ENCODE peak calls at places on chromosomes 2 and 18, in six cellular contexts. One of them, this sample, is unnamed. For H3K4me1, the result is how much of the 10 kb centered on the place peaks cover.

GRCh38 chr2:61089797-61090196 is 24.1 kb downstream of the SANBR start:
- DNase-seq in A549: no peak
- DNase-seq in CD4-positive, alpha-beta memory T cell: no peak
- DNase-seq in cardiac muscle cell: no peak
- DNase-seq in K562: no peak
- DNase-seq in uterus: no peak
- DNase-seq in this sample: no peak

GRCh38 chr2:14761118-14761517 is 128.6 kb downstream of the LRATD1 start:
- DNase-seq in A549: no peak
- DNase-seq in CD4-positive, alpha-beta memory T cell: no peak
- DNase-seq in cardiac muscle cell: no peak
- DNase-seq in K562: no peak
- DNase-seq in uterus: no peak
- DNase-seq in this sample: no peak

GRCh38 chr2:118062048-118062447 is 26.2 kb upstream of the INSIG2 start:
- DNase-seq in A549: no peak
- DNase-seq in CD4-positive, alpha-beta memory T cell: no peak
- DNase-seq in cardiac muscle cell: peak
- DNase-seq in K562: no peak
- DNase-seq in uterus: no peak
- DNase-seq in this sample: no peak

GRCh38 chr2:176001281-176001902 is 675 bp downstream of the LNPK start:
- DNase-seq in A549: peak
- DNase-seq in CD4-positive, alpha-beta memory T cell: no peak
- DNase-seq in cardiac muscle cell: peak
- DNase-seq in K562: peak
- DNase-seq in uterus: peak
- DNase-seq in this sample: peak

GRCh38 chr2:113175101-113175628 is 1.4 kb downstream of the PSD4 start:
- DNase-seq in A549: no peak
- DNase-seq in CD4-positive, alpha-beta memory T cell: peak
- DNase-seq in cardiac muscle cell: no peak
- DNase-seq in K562: no peak
- DNase-seq in uterus: no peak
- DNase-seq in this sample: peak

GRCh38 chr2:11397513-11397912 is 53.1 kb upstream of the ROCK2 start:
- DNase-seq in A549: no peak
- DNase-seq in CD4-positive, alpha-beta memory T cell: no peak
- DNase-seq in cardiac muscle cell: no peak
- DNase-seq in K562: no peak
- DNase-seq in uterus: no peak
- DNase-seq in this sample: no peak

GRCh38 chr2:234098675-234099195 is 48.2 kb downstream of the SPP2 start:
- DNase-seq in A549: no peak
- DNase-seq in CD4-positive, alpha-beta memory T cell: no peak
- DNase-seq in cardiac muscle cell: no peak
- DNase-seq in K562: no peak
- DNase-seq in uterus: no peak
- DNase-seq in this sample: no peak

GRCh38 chr2:40106061-40106460 is 327.0 kb upstream of the THUMPD2 start:
- DNase-seq in A549: no peak
- DNase-seq in CD4-positive, alpha-beta memory T cell: no peak
- DNase-seq in cardiac muscle cell: no peak
- DNase-seq in K562: no peak
- DNase-seq in uterus: no peak
- DNase-seq in this sample: no peak

GRCh38 chr18:35026407-35027061 is 14.7 kb upstream of the MAPRE2 start:
- DNase-seq in A549: no peak
- DNase-seq in CD4-positive, alpha-beta memory T cell: peak
- DNase-seq in cardiac muscle cell: no peak
- DNase-seq in K562: peak
- DNase-seq in uterus: no peak
- DNase-seq in this sample: peak

GRCh38 chr18:62897153-62897552 is 181.8 kb downstream of the PHLPP1 start:
- DNase-seq in A549: no peak
- DNase-seq in CD4-positive, alpha-beta memory T cell: no peak
- DNase-seq in cardiac muscle cell: peak
- DNase-seq in K562: no peak
- DNase-seq in uterus: no peak
- DNase-seq in this sample: no peak

GRCh38 chr2:225103737-225104141 is 61.5 kb upstream of the DOCK10 start:
- DNase-seq in A549: peak
- DNase-seq in CD4-positive, alpha-beta memory T cell: no peak
- DNase-seq in cardiac muscle cell: peak
- DNase-seq in K562: no peak
- DNase-seq in uterus: no peak
- DNase-seq in this sample: no peak

GRCh38 chr2:202726070-202726469 is 91.3 kb downstream of the FAM117B start:
- DNase-seq in A549: no peak
- DNase-seq in CD4-positive, alpha-beta memory T cell: no peak
- DNase-seq in cardiac muscle cell: no peak
- DNase-seq in K562: no peak
- DNase-seq in uterus: no peak
- DNase-seq in this sample: no peak

GRCh38 chr2:7730449-7730848 is 813.2 kb downstream of the RNF144A start:
- DNase-seq in A549: no peak
- DNase-seq in CD4-positive, alpha-beta memory T cell: no peak
- DNase-seq in cardiac muscle cell: no peak
- DNase-seq in K562: no peak
- DNase-seq in uterus: no peak
- DNase-seq in this sample: no peak

GRCh38 chr2:75153221-75153620 is 46.1 kb downstream of the TACR1 start:
- DNase-seq in A549: peak
- DNase-seq in CD4-positive, alpha-beta memory T cell: no peak
- DNase-seq in cardiac muscle cell: no peak
- DNase-seq in K562: no peak
- DNase-seq in uterus: no peak
- DNase-seq in this sample: no peak

GRCh38 chr18:63505566-63506335 is 29.0 kb downstream of the SERPINB5 start:
- DNase-seq in A549: peak
- DNase-seq in CD4-positive, alpha-beta memory T cell: peak
- DNase-seq in cardiac muscle cell: peak
- DNase-seq in K562: peak
- DNase-seq in uterus: no peak
- DNase-seq in this sample: no peak

GRCh38 chr2:217370391-217370790 is 510.5 kb upstream of the TNP1 start:
- DNase-seq in A549: peak
- DNase-seq in CD4-positive, alpha-beta memory T cell: no peak
- DNase-seq in cardiac muscle cell: peak
- DNase-seq in K562: no peak
- DNase-seq in uterus: no peak
- DNase-seq in this sample: no peak

GRCh38 chr2:156430978-156431358 is 5.2 kb upstream of the GPD2 start:
- DNase-seq in A549: peak
- DNase-seq in CD4-positive, alpha-beta memory T cell: no peak
- DNase-seq in cardiac muscle cell: peak
- DNase-seq in K562: peak
- DNase-seq in uterus: no peak
- DNase-seq in this sample: no peak

DNA sequence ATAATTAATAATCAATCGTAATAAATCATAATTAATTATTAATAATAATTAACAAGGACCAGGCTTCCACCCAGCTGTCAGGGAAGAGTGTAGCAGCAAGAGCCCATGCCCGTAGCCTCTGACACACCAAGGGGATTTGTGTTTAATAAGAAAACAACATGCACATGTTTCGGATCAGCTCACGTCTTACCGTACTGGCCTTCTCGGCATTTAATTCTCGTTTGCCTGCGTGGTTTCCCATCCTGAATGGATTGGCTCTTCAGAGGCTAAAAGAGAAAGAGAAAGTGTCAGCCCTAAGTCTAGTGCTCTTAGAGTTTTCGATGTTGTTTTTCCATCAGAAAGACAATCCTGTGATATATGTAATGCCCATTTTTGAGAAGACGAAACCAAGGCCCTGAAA is 27.6 kb downstream of the MBP start:
- DNase-seq in A549: no peak
- DNase-seq in CD4-positive, alpha-beta memory T cell: no peak
- DNase-seq in cardiac muscle cell: no peak
- DNase-seq in K562: no peak
- DNase-seq in uterus: no peak
- DNase-seq in this sample: no peak
- H3K4me1 ChIP-seq in A549: half or more
- H3K4me1 ChIP-seq in CD4-positive, alpha-beta memory T cell: half or more
- H3K4me1 ChIP-seq in cardiac muscle cell: under half
- H3K4me1 ChIP-seq in K562: under half
- H3K4me1 ChIP-seq in uterus: under half
- H3K4me1 ChIP-seq in this sample: half or more

DNA sequence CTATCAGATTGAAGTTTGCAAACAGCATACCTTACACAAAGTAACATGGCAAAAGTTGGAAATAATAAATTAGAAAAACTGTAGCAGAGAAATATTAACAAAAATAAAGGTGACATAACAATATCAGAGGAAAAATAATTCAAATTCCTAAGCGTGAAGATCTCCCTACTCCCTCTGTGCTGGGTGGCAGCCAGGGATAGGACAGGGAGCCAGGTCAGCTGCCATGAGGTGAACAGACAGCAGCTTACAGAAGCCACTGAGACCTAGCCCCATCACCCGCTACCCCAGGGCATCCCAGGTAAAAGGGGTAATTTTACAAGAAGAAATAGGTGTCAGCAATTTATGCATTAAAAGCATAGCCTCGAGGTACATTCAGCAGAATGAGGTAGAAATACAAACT is 423.8 kb upstream of the HS6ST1 start:
- DNase-seq in A549: no peak
- DNase-seq in CD4-positive, alpha-beta memory T cell: no peak
- DNase-seq in cardiac muscle cell: no peak
- DNase-seq in K562: no peak
- DNase-seq in uterus: no peak
- DNase-seq in this sample: no peak
- H3K27ac ChIP-seq in A549: no peak
- H3K27ac ChIP-seq in CD4-positive, alpha-beta memory T cell: no peak
- H3K27ac ChIP-seq in cardiac muscle cell: no peak
- H3K27ac ChIP-seq in K562: no peak
- H3K27ac ChIP-seq in uterus: no peak
- H3K27ac ChIP-seq in this sample: no peak

GRCh38 chr2:85419009-85419711 is 646 bp downstream of the SH2D6 start:
- DNase-seq in A549: no peak
- DNase-seq in CD4-positive, alpha-beta memory T cell: no peak
- DNase-seq in cardiac muscle cell: no peak
- DNase-seq in K562: no peak
- DNase-seq in uterus: no peak
- DNase-seq in this sample: no peak
- H3K4me1 ChIP-seq in A549: half or more
- H3K4me1 ChIP-seq in CD4-positive, alpha-beta memory T cell: under half
- H3K4me1 ChIP-seq in cardiac muscle cell: under half
- H3K4me1 ChIP-seq in K562: half or more
- H3K4me1 ChIP-seq in uterus: under half
- H3K4me1 ChIP-seq in this sample: under half

GRCh38 chr2:23637011-23637778 is 252.2 kb downstream of the KLHL29 start:
- DNase-seq in A549: no peak
- DNase-seq in CD4-positive, alpha-beta memory T cell: no peak
- DNase-seq in cardiac muscle cell: peak
- DNase-seq in K562: no peak
- DNase-seq in uterus: peak
- DNase-seq in this sample: no peak
- H3K27ac ChIP-seq in A549: no peak
- H3K27ac ChIP-seq in CD4-positive, alpha-beta memory T cell: no peak
- H3K27ac ChIP-seq in cardiac muscle cell: no peak
- H3K27ac ChIP-seq in K562: no peak
- H3K27ac ChIP-seq in uterus: peak
- H3K27ac ChIP-seq in this sample: no peak

GRCh38 chr2:27078267-27079194 is at the start of gene EMILIN1:
- DNase-seq in A549: no peak
- DNase-seq in CD4-positive, alpha-beta memory T cell: no peak
- DNase-seq in cardiac muscle cell: peak
- DNase-seq in K562: peak
- DNase-seq in uterus: peak
- DNase-seq in this sample: no peak
- H3K4me1 ChIP-seq in A549: under half
- H3K4me1 ChIP-seq in CD4-positive, alpha-beta memory T cell: under half
- H3K4me1 ChIP-seq in cardiac muscle cell: under half
- H3K4me1 ChIP-seq in K562: half or more
- H3K4me1 ChIP-seq in uterus: under half
- H3K4me1 ChIP-seq in this sample: under half

GRCh38 chr2:85600951-85601770 is 1.3 kb downstream of the TMEM150A start:
- DNase-seq in A549: no peak
- DNase-seq in CD4-positive, alpha-beta memory T cell: no peak
- DNase-seq in cardiac muscle cell: no peak
- DNase-seq in K562: no peak
- DNase-seq in uterus: no peak
- DNase-seq in this sample: no peak
- H3K27ac ChIP-seq in A549: no peak
- H3K27ac ChIP-seq in CD4-positive, alpha-beta memory T cell: peak
- H3K27ac ChIP-seq in cardiac muscle cell: no peak
- H3K27ac ChIP-seq in K562: no peak
- H3K27ac ChIP-seq in uterus: peak
- H3K27ac ChIP-seq in this sample: peak

DNA sequence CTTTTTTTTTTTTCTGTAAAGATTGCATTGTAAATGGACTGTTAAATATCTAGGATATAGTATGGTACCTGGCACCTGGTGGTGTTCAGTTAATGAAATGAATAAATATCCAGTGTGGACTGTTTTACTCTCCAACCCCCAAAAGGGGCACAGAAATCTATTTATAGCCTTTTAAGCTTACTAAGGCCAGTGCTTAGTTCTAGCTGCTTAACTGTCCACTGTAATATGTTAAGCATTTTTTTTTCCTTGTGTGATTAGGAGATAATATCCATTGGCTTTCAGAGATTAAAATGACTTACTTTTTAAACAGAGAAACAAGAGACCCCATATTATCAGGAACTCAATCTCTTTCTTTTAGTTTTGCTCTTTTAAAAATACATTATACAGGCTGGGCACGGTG is 84.4 kb downstream of the ZNF532 start:
- DNase-seq in A549: no peak
- DNase-seq in CD4-positive, alpha-beta memory T cell: no peak
- DNase-seq in cardiac muscle cell: no peak
- DNase-seq in K562: no peak
- DNase-seq in uterus: no peak
- DNase-seq in this sample: no peak
- H3K4me1 ChIP-seq in A549: half or more
- H3K4me1 ChIP-seq in CD4-positive, alpha-beta memory T cell: under half
- H3K4me1 ChIP-seq in cardiac muscle cell: under half
- H3K4me1 ChIP-seq in K562: under half
- H3K4me1 ChIP-seq in uterus: under half
- H3K4me1 ChIP-seq in this sample: under half

GRCh38 chr2:101820519-101820918 is 123.0 kb downstream of the MAP4K4 start:
- DNase-seq in A549: no peak
- DNase-seq in CD4-positive, alpha-beta memory T cell: no peak
- DNase-seq in cardiac muscle cell: peak
- DNase-seq in K562: no peak
- DNase-seq in uterus: no peak
- DNase-seq in this sample: no peak
- H3K27ac ChIP-seq in A549: no peak
- H3K27ac ChIP-seq in CD4-positive, alpha-beta memory T cell: no peak
- H3K27ac ChIP-seq in cardiac muscle cell: peak
- H3K27ac ChIP-seq in K562: peak
- H3K27ac ChIP-seq in uterus: no peak
- H3K27ac ChIP-seq in this sample: peak